ENCODE peak calls at places on chromosomes 1 and 21, in five cellular contexts. R, I, A, W and V are unnamed samples.

GRCh38 chr21:45279446-45280177 is 8.1 kb downstream of the POFUT2 start:
- DNase-seq in R (no peak), I (peak; percentile 6), A (no peak), W (no peak), V (no peak)

GRCh38 chr1:226723640-226724532 is 15.2 kb downstream of the ITPKB start:
- DNase-seq in R (peak; percentile 75), I (no peak), A (peak; percentile 56), W (no peak), V (peak; percentile 80)

GRCh38 chr1:62685431-62685859 is 2.7 kb downstream of the DOCK7 start:
- DNase-seq in R (peak; percentile 47), I (no peak), A (peak; percentile 12), W (no peak), V (peak; percentile 71)

GRCh38 chr21:33949516-33950424 is 34.2 kb upstream of the ATP5PO start:
- DNase-seq in R (no peak), I (no peak), A (no peak), W (no peak), V (no peak)

GRCh38 chr21:45169001-45169400 is 94.6 kb downstream of the ADARB1 start:
- DNase-seq in R (no peak), I (no peak), A (no peak), W (no peak), V (no peak)

GRCh38 chr1:207431508-207431907 is 22.6 kb upstream of the CR2 start:
- DNase-seq in R (no peak), I (no peak), A (no peak), W (no peak), V (no peak)

GRCh38 chr1:205775717-205776056 is 405 bp upstream of the RAB29 start:
- DNase-seq in R (peak; percentile 20), I (no peak), A (peak; percentile 39), W (no peak), V (peak; percentile 69)

GRCh38 chr1:220526294-220526693 is 1.6 kb upstream of the MARK1 start:
- DNase-seq in R (no peak), I (peak; percentile 31), A (no peak), W (no peak), V (no peak)

GRCh38 chr1:9300623-9301022 is 7.9 kb downstream of the SPSB1 start:
- DNase-seq in R (no peak), I (no peak), A (no peak), W (no peak), V (no peak)

GRCh38 chr1:239963861-239964260 is 127.8 kb upstream of the FMN2 start:
- DNase-seq in R (no peak), I (peak; percentile 89), A (no peak), W (no peak), V (no peak)

GRCh38 chr1:224541072-224541790 is 74.9 kb upstream of the CNIH3 start:
- DNase-seq in R (no peak), I (no peak), A (no peak), W (no peak), V (no peak)

GRCh38 chr1:18957136-18957521 is 653 bp upstream of the IFFO2 start:
- DNase-seq in R (no peak), I (peak; percentile 54), A (no peak), W (no peak), V (no peak)

GRCh38 chr1:114235281-114235680 is 81.6 kb upstream of the SYT6 start:
- DNase-seq in R (no peak), I (no peak), A (no peak), W (no peak), V (no peak)

GRCh38 chr1:116411784-116412479 is 38.9 kb downstream of the ATP1A1 start:
- DNase-seq in R (peak; percentile 24), I (no peak), A (peak; percentile 13), W (no peak), V (peak; percentile 82)

GRCh38 chr1:117607471-117607870 is 1.6 kb downstream of the TENT5C start:
- DNase-seq in R (no peak), I (no peak), A (peak; percentile 71), W (peak; percentile 34), V (no peak)

GRCh38 chr1:226816585-226816984 is 53.8 kb upstream of the PSEN2 start:
- DNase-seq in R (peak; percentile 23), I (no peak), A (peak; percentile 93), W (no peak), V (peak; percentile 56)

GRCh38 chr1:193377472-193377871 is 191.1 kb upstream of the B3GALT2 start:
- DNase-seq in R (no peak), I (no peak), A (no peak), W (no peak), V (peak; percentile 8)

GRCh38 chr1:204220217-204220616 is 6.4 kb upstream of the GOLT1A start:
- DNase-seq in R (no peak), I (no peak), A (no peak), W (no peak), V (peak; percentile 34)

GRCh38 chr1:202249846-202250245 is 56.2 kb downstream of the LGR6 start:
- DNase-seq in R (no peak), I (peak; percentile 14), A (no peak), W (no peak), V (no peak)

GRCh38 chr21:42367379-42368165 is 1.2 kb upstream of the TFF1 start:
- DNase-seq in R (no peak), I (no peak), A (peak; percentile 31), W (no peak), V (no peak)

GRCh38 chr1:44543816-44544185 is 130.5 kb downstream of the TMEM53 start:
- DNase-seq in R (no peak), I (peak; percentile 25), A (no peak), W (no peak), V (no peak)

GRCh38 chr1:234460652-234461051 is 18.3 kb downstream of the TARBP1 start:
- DNase-seq in R (no peak), I (no peak), A (no peak), W (no peak), V (no peak)

GRCh38 chr1:154418898-154419619 is 13.9 kb downstream of the IL6R start:
- DNase-seq in R (no peak), I (no peak), A (no peak), W (no peak), V (no peak)

GRCh38 chr1:154418062-154418897 is 13.1 kb downstream of the IL6R start:
- DNase-seq in R (no peak), I (peak; percentile 96), A (peak; percentile 99), W (peak; percentile 83), V (no peak)

GRCh38 chr1:154420172-154420571 is 15.0 kb downstream of the IL6R start:
- DNase-seq in R (peak; percentile 86), I (no peak), A (peak; percentile 91), W (peak; percentile 96), V (peak; percentile 87)

GRCh38 chr1:154420961-154421924 is 16.1 kb downstream of the IL6R start:
- DNase-seq in R (no peak), I (no peak), A (no peak), W (no peak), V (no peak)

DNA sequence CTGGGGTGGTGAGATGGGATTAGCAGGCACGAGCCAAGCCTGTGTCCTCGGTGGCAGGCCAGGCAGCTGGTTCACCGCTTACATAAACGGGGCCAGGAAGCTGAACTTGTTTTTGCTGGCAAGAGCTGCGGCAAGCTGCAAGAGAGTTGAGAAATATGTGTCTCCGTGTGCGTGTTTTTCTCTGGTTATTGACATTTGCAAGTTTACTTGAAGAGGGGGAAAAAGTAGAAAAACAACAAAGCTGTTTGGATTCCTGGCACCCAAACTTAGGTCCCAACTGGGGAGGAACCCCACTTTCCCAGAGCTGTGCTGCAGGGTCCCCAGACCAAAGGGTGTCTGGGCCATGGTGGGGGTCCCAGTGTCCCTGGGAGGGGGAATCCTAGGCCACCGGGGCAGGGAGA is 14.5 kb downstream of the IL6R start:
- DNase-seq in R (peak; percentile 86), I (peak; percentile 78), A (peak; percentile 79), W (peak; percentile 96), V (peak; percentile 89)
- H3K4me3 ChIP-seq in R (no peak overlapping the region), I (no peak overlapping the region), A (peak overlapping the region; percentile 41), W (peak overlapping the region; percentile 25), V (no peak overlapping the region)

DNA sequence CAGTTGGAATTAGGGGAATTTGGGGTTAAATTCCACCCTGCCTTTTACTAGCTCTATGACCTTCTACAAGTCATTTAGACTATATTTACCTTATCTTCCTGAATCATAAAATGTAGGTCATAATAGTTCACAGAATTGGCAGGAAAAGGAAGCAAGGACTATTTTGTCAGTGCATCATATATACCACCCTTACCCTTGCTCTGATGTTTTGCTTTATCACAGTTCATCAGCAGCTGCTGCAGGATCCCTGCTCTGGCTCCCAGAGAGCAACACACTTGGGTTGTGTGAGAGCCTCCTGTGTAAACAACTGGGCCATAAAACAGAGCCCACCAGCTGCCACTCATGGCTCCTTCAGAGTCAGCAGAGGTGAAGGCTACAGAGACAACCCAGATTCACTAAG is 631.6 kb upstream of the CAMK1G start:
- DNase-seq in R (no peak), I (no peak), A (peak; percentile 50), W (no peak), V (no peak)
- TF ChIP-seq CTCF in R (no peak), I (no peak), A (no peak), W (no peak), V (no peak)

GRCh38 chr1:33186936-33187335 is 5.1 kb upstream of the TRIM62 start:
- DNase-seq in R (no peak), I (no peak), A (no peak), W (no peak), V (no peak)

GRCh38 chr1:33191731-33192275 is 10.0 kb upstream of the TRIM62 start:
- DNase-seq in R (no peak), I (no peak), A (no peak), W (no peak), V (no peak)

GRCh38 chr1:33185541-33185940 is 3.7 kb upstream of the TRIM62 start:
- DNase-seq in R (no peak), I (no peak), A (no peak), W (no peak), V (no peak)

GRCh38 chr1:33183306-33183705 is 1.5 kb upstream of the TRIM62 start:
- DNase-seq in R (no peak), I (no peak), A (no peak), W (no peak), V (no peak)

DNA sequence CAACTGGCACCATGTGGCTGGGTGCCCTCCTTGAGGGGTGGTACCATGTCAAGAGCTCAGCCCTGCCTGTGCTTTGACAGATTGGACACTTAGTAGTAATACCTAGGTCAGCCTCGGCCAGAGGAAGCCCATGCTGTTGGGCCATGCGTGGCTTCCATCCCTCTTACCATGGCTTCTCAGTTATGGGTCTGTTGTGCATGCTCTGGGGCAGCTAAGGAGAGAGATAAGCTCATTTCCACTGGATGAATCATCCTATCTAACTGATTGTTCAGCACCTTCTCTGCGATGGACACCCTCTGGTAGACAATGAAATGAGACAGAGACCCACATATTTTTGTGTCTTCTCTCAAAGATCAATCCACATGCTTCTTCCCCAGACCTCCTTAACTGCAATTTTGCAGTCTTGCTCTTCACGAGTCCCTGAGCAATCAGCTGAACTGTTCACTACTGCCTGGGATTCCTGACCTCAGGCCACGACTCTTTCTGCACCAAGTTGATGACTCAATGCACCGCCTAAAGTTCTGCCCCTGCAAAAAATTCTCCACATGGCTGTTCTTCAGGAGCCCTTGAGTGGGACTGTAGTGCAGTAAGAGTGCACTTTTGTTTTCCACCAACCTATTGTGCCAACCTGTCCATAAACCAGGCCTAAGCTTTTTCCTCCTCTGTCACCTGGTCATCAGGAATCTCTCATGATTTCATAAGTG is 6.9 kb upstream of the TRIM62 start:
- DNase-seq in R (no peak), I (peak; percentile 64), A (no peak), W (no peak), V (peak; percentile 64)
- H3K4me3 ChIP-seq in R (no peak overlapping the region), I (no peak overlapping the region), A (no peak overlapping the region), W (no peak overlapping the region), V (no peak overlapping the region)

GRCh38 chr1:97780884-97781283 is 139.9 kb downstream of the DPYD start:
- DNase-seq in R (no peak), I (no peak), A (no peak), W (no peak), V (no peak)

GRCh38 chr1:97781762-97782337 is 139.0 kb downstream of the DPYD start:
- DNase-seq in R (no peak), I (no peak), A (no peak), W (no peak), V (no peak)

GRCh38 chr1:97783762-97784161 is 137.1 kb downstream of the DPYD start:
- DNase-seq in R (no peak), I (no peak), A (no peak), W (no peak), V (no peak)

GRCh38 chr1:97778718-97779117 is 142.1 kb downstream of the DPYD start:
- DNase-seq in R (no peak), I (no peak), A (peak; percentile 20), W (no peak), V (no peak)
- TF ChIP-seq CTCF in R (no peak), I (no peak), A (peak; percentile 41), W (no peak), V (no peak)